ENCODE peak calls at places on chromosomes 6 and 20, in seven cellular contexts. M is IMR-90, O is neuronal stem cell, B is mesendoderm, Z is mesenchymal stem cell, Q is H1, T is trophoblast cell. E is an unnamed sample.

GRCh38 chr20:46588532-46589509 is 38.4 kb upstream of the OCSTAMP start:
- DNase-seq in M (no peak), O (no peak), B (no peak), Z (no peak), Q (no peak), T (no peak), E (no peak)

GRCh38 chr6:49463612-49463967 is 420 bp downstream of the CENPQ start:
- DNase-seq in M (no peak), O (no peak), B (no peak), Z (no peak), Q (no peak), T (peak), E (no peak)

GRCh38 chr6:43276180-43277082 is 21.6 kb upstream of the SLC22A7 start:
- DNase-seq in M (no peak), O (no peak), B (no peak), Z (peak), Q (no peak), T (no peak), E (no peak)

GRCh38 chr6:95572098-95572497 is 5.2 kb upstream of the MANEA start:
- DNase-seq in M (no peak), O (no peak), B (no peak), Z (no peak), Q (no peak), T (no peak), E (no peak)

GRCh38 chr6:111591370-111591900 is 14.2 kb downstream of the TRAF3IP2 start:
- DNase-seq in M (peak), O (no peak), B (no peak), Z (peak), Q (no peak), T (peak), E (no peak)

GRCh38 chr20:32018269-32019155 is 8.3 kb downstream of the CCM2L start:
- DNase-seq in M (no peak), O (peak), B (peak), Z (no peak), Q (peak), T (no peak), E (peak)

GRCh38 chr6:28816339-28816908 is 107.4 kb downstream of the TRIM27 start:
- DNase-seq in M (no peak), O (no peak), B (no peak), Z (no peak), Q (no peak), T (no peak), E (no peak)

GRCh38 chr20:17613328-17614175 is 43.7 kb downstream of the DSTN start:
- DNase-seq in M (no peak), O (no peak), B (no peak), Z (no peak), Q (no peak), T (peak), E (peak)

GRCh38 chr20:1810572-1810925 is 84.7 kb upstream of the SIRPA start:
- DNase-seq in M (no peak), O (no peak), B (no peak), Z (no peak), Q (no peak), T (no peak), E (no peak)

GRCh38 chr6:74741608-74742007 is 464.2 kb downstream of the COL12A1 start:
- DNase-seq in M (no peak), O (no peak), B (no peak), Z (no peak), Q (no peak), T (no peak), E (no peak)

DNA sequence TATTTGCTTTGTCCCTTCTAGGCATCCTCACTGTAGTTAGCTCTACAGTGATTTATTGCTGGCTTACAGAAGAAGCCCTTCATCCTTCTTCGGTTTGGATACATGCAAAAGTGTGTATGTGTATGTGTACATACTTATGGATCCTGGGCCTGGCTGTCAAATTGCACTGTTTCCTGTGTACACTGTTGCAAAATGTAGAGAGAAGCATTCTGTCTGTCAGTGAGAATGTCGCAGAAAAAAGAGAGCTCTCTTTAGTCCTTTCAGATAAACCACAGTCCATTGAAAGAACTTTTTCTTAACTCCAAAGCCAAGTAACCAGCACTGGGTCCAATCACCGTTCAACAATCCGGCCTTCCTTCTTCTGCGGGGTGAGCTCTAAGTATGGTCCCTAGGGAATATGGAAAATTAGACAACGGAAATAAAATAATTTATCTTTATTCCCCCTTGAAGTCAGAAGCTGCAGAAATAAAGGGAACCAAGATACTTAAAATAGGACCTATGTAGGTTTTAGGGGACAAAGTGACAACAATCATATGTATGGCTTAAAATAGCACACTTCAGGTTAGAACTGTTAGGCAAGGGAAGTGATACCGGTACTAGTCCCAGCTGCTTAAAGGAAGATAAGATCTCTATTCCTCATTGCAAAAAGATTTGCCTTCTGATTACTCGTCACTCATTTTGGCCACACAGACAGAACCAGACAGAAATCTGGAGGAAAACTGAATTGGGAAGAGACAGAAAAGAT is 107.0 kb downstream of the CD83 start:
- DNase-seq in M (no peak), O (no peak), B (no peak), Z (no peak), Q (no peak), T (peak), E (no peak)
- H2AK5ac ChIP-seq in M (no peak), O (no peak), B (no peak), Z (no peak), Q (no peak), T (no peak), E (no peak)

GRCh38 chr6:129776542-129776941 is 66.6 kb upstream of the ARHGAP18 start:
- DNase-seq in M (no peak), O (no peak), B (no peak), Z (no peak), Q (no peak), T (no peak), E (no peak)
- H2AK5ac ChIP-seq in M (no peak), O (no peak), B (no peak), Z (no peak), Q (no peak), T (no peak), E (no peak)

GRCh38 chr6:5318617-5319016 is 57.3 kb downstream of the FARS2 start:
- DNase-seq in M (no peak), O (no peak), B (no peak), Z (no peak), Q (no peak), T (no peak), E (no peak)

GRCh38 chr6:5328800-5329199 is 67.5 kb downstream of the FARS2 start:
- DNase-seq in M (no peak), O (no peak), B (no peak), Z (no peak), Q (no peak), T (no peak), E (no peak)

GRCh38 chr6:5325173-5325572 is 63.9 kb downstream of the FARS2 start:
- DNase-seq in M (no peak), O (no peak), B (no peak), Z (no peak), Q (no peak), T (no peak), E (no peak)

GRCh38 chr6:5323979-5324378 is 62.7 kb downstream of the FARS2 start:
- DNase-seq in M (no peak), O (no peak), B (peak), Z (no peak), Q (no peak), T (no peak), E (no peak)
- H2AK5ac ChIP-seq in M (no peak), O (no peak), B (no peak), Z (no peak), Q (no peak), T (no peak), E (no peak)

DNA sequence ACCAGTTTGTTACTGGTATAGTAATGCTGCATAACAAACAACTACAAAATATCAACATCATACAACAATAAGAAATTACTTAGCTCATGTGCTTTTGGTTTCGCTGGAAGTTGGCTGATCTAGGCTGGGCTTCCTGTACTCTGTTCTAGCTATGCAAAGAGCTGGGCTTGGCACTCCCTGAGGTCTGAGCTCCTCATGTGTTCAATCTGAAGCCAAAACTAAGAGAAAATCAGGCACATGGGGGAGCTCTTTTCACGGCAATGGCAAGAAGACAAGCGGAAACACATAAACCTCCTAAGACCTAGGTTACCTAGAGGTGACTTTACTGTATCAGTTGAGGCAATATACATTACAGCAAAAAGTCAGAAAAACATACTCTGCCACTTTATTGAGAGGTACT is 574.2 kb downstream of the KHDRBS2 start:
- DNase-seq in M (no peak), O (peak), B (peak), Z (peak), Q (peak), T (no peak), E (peak)
- H2AK5ac ChIP-seq in M (no peak), O (no peak), B (no peak), Z (no peak), Q (no peak), T (no peak), E (no peak)

GRCh38 chr20:34629342-34629741 is 47.5 kb downstream of the PIGU start:
- DNase-seq in M (no peak), O (no peak), B (no peak), Z (no peak), Q (no peak), T (no peak), E (no peak)
- H2AK5ac ChIP-seq in M (no peak), O (no peak), B (no peak), Z (no peak), Q (no peak), T (no peak), E (no peak)

DNA sequence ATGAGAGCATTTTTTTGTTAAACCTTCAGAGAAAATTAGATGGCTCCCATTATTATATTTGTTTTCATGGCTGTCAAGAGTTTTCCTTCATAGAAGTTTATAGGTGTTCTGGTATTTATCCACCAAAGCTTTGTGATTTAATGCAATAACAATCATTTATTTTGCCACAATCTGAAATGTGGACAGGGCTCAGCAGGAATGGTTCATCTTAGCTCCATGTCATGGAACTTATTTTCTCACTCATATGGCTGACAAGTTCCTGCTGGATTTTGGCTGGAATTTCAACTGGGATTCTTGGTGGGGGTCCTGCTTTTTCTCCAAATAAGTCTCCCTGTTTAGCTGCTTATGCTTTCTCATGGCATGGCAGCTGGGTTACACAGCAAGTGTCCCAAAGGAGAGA is 876.7 kb downstream of the QKI start:
- DNase-seq in M (no peak), O (no peak), B (no peak), Z (no peak), Q (no peak), T (no peak), E (no peak)
- H2AK5ac ChIP-seq in M (no peak), O (no peak), B (no peak), Z (no peak), Q (no peak), T (no peak), E (no peak)

DNA sequence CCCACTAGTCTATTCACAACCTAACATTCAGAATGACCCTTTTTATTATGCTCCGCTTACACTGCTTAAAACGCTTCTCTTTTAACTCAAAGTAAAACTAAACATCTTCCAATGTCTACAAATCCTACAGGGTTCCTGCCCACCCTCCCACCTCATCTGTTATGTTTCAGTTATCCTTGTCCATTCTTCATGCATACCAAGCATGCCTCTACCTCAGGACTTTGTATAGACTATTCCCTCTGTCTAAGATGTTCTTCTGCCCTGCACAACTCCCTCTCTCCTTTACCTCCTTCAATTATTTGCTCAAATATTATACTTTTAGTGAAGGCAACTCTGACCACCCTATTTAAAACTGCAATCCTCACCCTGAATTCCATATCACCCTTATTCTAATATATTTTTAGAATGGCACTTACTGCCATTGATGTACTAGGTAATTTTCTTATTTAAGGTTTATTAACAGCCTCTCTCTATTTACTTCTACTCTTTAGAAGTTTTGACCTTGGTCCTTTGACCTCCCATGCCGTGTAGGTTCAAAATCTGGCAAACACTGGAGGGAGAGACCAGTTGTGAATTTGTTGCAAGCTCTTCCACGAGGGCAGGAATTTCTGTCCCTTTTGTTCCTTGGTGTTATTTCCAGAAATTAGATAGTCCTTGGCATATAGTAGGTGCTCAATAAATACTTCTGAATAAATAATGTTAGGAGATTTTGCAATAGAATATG is 111.8 kb downstream of the CHD6 start:
- DNase-seq in M (no peak), O (no peak), B (no peak), Z (no peak), Q (no peak), T (no peak), E (no peak)
- H2AK5ac ChIP-seq in M (no peak), O (no peak), B (no peak), Z (no peak), Q (no peak), T (no peak), E (no peak)

DNA sequence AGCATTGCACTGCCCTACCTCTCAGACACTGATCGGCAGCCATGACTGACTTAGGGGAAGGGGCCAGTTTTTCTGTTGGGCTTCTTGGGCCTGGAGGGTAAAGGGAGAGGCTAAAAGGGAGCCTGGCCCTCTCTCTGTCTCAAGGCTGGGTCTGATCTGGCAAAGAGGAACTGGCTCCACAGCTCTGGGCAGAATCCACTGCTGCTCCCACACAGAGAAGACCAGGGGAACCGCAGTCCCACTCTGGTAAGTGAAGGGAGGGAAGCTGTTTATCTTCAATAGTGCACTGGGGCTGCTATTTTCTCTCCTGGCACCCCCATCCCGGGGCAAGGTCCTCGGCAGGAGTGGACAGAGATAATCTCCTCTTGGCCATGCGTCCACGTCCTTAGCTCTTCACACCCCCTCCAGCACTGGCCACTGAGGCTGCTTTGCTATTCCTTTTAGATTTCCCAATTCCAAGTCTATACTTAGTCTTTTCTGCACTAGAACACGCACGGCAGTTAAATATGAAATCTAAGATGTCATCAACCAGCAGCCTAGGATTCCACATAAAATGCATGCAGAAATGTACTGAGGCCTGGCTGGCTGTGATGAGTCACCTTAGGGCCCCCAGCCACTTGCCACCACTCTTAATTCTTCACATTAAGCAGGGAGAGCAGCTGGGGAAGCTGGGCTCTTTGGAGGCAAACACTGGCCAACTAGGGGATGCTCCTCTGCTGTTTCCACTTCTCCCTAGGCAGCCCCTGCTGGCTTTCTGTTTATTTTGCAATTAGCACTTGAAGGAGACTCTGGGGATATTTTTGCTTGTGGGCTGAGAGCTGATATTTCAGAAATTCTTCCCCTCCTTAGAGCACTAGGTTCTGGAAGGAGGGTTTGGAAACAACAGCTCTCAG is 87.8 kb upstream of the ARMC2 start:
- DNase-seq in M (peak), O (no peak), B (peak), Z (peak), Q (no peak), T (peak), E (no peak)
- H2AK5ac ChIP-seq in M (no peak), O (no peak), B (no peak), Z (no peak), Q (no peak), T (no peak), E (no peak)